ENCODE peak calls at places on chromosomes 6 and 20, in nine cellular contexts. F is ovary, P is sigmoid colon, D is transverse colon, Q is suprapubic skin, C is H1, T is GM12878, M is HepG2, Z is A549. E is an unnamed sample.
A peak's percentile ranks its signal among the peaks of the same experiment; 100 is the strongest.

GRCh38 chr20:44407402-44408184 is 52.1 kb downstream of the HNF4A start:
- DNase-seq in F (no peak), P (no peak), D (peak; percentile 91), Q (no peak), C (no peak), T (no peak), M (no peak), Z (peak; percentile 66), E (peak; percentile 78)

GRCh38 chr6:24667378-24667803 is 514 bp downstream of the ACOT13 start:
- DNase-seq in F (no peak), P (no peak), D (peak; percentile 57), Q (no peak), C (no peak), T (no peak), M (peak; percentile 54), Z (no peak), E (no peak)

GRCh38 chr6:129624488-129624887 is 85.5 kb downstream of the ARHGAP18 start:
- DNase-seq in F (no peak), P (no peak), D (no peak), Q (no peak), C (no peak), T (no peak), M (no peak), Z (no peak), E (no peak)

GRCh38 chr6:108027054-108027453 is 47.5 kb downstream of the OSTM1 start:
- DNase-seq in F (no peak), P (no peak), D (no peak), Q (no peak), C (no peak), T (no peak), M (no peak), Z (no peak), E (no peak)

GRCh38 chr6:145015739-145016558 is 719.4 kb downstream of the EPM2A start:
- DNase-seq in F (no peak), P (no peak), D (no peak), Q (no peak), C (no peak), T (peak; percentile 11), M (no peak), Z (peak; percentile 33), E (no peak)

GRCh38 chr20:47355489-47356219 is 845 bp downstream of the ZMYND8 start:
- DNase-seq in F (no peak), P (no peak), D (no peak), Q (no peak), C (no peak), T (no peak), M (no peak), Z (no peak), E (no peak)

GRCh38 chr20:39474829-39475228 is 512.7 kb downstream of the DHX35 start:
- DNase-seq in F (no peak), P (no peak), D (no peak), Q (no peak), C (no peak), T (no peak), M (no peak), Z (no peak), E (no peak)

GRCh38 chr6:48733581-48733980 is 622.6 kb upstream of the PTCHD4 start:
- DNase-seq in F (no peak), P (no peak), D (no peak), Q (no peak), C (no peak), T (no peak), M (no peak), Z (no peak), E (no peak)

GRCh38 chr6:66623050-66623449 is 916.0 kb upstream of the EYS start:
- DNase-seq in F (no peak), P (no peak), D (no peak), Q (no peak), C (no peak), T (no peak), M (no peak), Z (no peak), E (no peak)

GRCh38 chr6:10140824-10141223 is 274.1 kb downstream of the TFAP2A start:
- DNase-seq in F (no peak), P (no peak), D (no peak), Q (no peak), C (no peak), T (no peak), M (no peak), Z (no peak), E (no peak)

GRCh38 chr6:119428647-119429046 is 79.1 kb upstream of the MAN1A1 start:
- DNase-seq in F (no peak), P (no peak), D (no peak), Q (no peak), C (no peak), T (no peak), M (no peak), Z (no peak), E (no peak)

GRCh38 chr6:4575724-4576123 is 200.5 kb upstream of the CDYL start:
- DNase-seq in F (no peak), P (no peak), D (no peak), Q (no peak), C (no peak), T (no peak), M (no peak), Z (no peak), E (no peak)

GRCh38 chr20:37417857-37418501 is 72.0 kb downstream of the SRC start:
- DNase-seq in F (no peak), P (no peak), D (no peak), Q (no peak), C (no peak), T (no peak), M (no peak), Z (no peak), E (no peak)

GRCh38 chr20:63819224-63819917 is 11.7 kb downstream of the ZBTB46 start:
- DNase-seq in F (peak; percentile 73), P (peak; percentile 69), D (peak; percentile 48), Q (no peak), C (no peak), T (no peak), M (peak; percentile 72), Z (peak; percentile 40), E (no peak)

GRCh38 chr6:148431413-148431812 is 88.8 kb downstream of the SASH1 start:
- DNase-seq in F (no peak), P (no peak), D (no peak), Q (no peak), C (no peak), T (no peak), M (no peak), Z (no peak), E (no peak)

GRCh38 chr6:133241901-133242760 is 974 bp downstream of the EYA4 start:
- DNase-seq in F (no peak), P (peak; percentile 62), D (no peak), Q (no peak), C (no peak), T (no peak), M (no peak), Z (no peak), E (no peak)

GRCh38 chr6:90466191-90466940 is 120.5 kb downstream of the MAP3K7 start:
- DNase-seq in F (no peak), P (no peak), D (no peak), Q (no peak), C (no peak), T (no peak), M (no peak), Z (no peak), E (no peak)

GRCh38 chr6:111211411-111212030 is 124.2 kb downstream of the SLC16A10 start:
- DNase-seq in F (no peak), P (no peak), D (no peak), Q (no peak), C (no peak), T (no peak), M (no peak), Z (no peak), E (peak; percentile 30)

GRCh38 chr6:34934516-34934915 is 45.5 kb downstream of the ANKS1A start:
- DNase-seq in F (peak; percentile 96), P (peak; percentile 95), D (peak; percentile 58), Q (peak; percentile 78), C (no peak), T (no peak), M (no peak), Z (no peak), E (peak; percentile 94)
- TF ChIP-seq EP300 in F (no peak), P (no peak), D (no peak), Q (no peak), C (no peak), T (no peak), M (no peak), Z (no peak), E (no peak)

GRCh38 chr6:156600678-156601077 is 176.5 kb upstream of the ARID1B start:
- DNase-seq in F (no peak), P (no peak), D (no peak), Q (no peak), C (no peak), T (no peak), M (no peak), Z (no peak), E (no peak)
- H3K4me3 ChIP-seq in F (no peak overlapping the region), P (no peak overlapping the region), D (no peak overlapping the region), Q (no peak overlapping the region), C (no peak overlapping the region), T (no peak overlapping the region), M (no peak overlapping the region), Z (no peak overlapping the region), E (no peak overlapping the region)

DNA sequence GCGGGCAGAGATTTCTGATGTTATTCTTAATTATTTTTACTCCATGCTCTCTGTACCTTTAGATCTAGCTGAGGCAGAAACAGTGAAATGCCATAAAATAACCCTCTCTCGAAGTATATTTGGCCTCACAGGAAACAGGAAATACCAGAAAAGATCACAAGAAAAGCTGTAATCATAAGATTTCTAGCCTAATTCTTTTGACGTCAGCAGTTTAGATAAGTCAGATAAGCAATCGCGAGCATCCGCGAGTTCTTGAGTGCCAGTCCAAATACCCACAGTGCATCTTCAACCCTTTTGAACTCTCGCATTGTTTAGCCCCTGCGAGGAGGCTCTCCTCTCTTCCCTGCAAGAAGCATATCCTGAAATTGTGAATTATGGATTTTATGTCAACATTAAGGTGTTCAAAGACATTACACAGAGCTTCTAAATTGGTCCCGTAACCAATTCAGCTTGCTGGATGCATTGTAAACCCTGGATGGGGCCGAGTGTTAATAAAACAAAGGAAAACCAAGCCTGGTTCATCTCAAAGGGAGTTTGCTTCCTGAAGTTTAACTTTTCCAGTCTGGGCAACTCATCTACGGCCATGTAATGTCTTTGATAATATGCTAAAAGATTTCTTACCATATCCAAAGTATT is 198.9 kb downstream of the MTFR2 start:
- DNase-seq in F (no peak), P (no peak), D (no peak), Q (no peak), C (no peak), T (no peak), M (no peak), Z (no peak), E (no peak)
- TF ChIP-seq EP300 in F (no peak), P (no peak), D (no peak), Q (no peak), C (no peak), T (no peak), M (no peak), Z (no peak), E (no peak)

DNA sequence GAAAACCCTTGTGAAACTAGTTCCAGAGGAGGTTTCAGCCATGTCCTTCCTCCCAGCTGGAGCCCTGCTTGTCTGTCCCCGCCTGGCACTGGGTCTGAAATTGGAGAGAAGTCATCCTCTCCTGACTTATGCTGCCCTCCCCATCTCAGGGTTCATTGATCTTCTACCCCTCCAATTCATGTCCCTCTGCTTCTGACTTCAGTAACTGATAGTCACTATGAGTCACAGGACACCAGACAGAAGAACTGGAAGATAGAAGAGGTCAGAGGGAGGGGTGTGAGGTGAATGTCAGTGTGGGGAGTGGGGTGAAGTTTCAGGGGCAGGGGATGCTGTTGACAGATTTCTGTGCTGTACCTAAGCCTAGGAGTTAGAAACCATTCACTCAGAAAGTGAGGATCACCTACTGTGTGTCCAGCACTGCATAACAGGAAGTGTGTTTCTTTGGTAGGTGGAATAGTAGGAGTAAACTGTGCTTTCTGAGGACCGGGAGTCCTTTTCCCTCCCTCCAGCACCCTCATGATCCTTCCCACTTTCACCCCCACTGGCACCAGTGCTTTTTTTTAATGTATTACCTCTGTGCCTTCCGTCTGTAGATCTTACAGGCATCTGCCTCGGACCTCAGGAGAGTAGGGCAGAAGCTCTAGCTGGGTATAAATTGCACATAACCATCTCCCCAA is 627 bp upstream of the RPP21 start:
- DNase-seq in F (no peak), P (no peak), D (no peak), Q (no peak), C (no peak), T (no peak), M (no peak), Z (peak; percentile 17), E (no peak)
- H3K4me3 ChIP-seq in F (peak overlapping the region; percentile 90), P (peak overlapping the region; percentile 80), D (peak overlapping the region; percentile 88), Q (peak overlapping the region; percentile 63), C (no peak overlapping the region), T (peak overlapping the region; percentile 75), M (peak overlapping the region; percentile 96), Z (peak overlapping the region; percentile 93), E (peak overlapping the region; percentile 93)

E was measured in stomach.